ENCODE peak calls at places on chromosomes 16 and 17, in eight cellular contexts. P is hepatic stellate cell, G is fibroblast of mammary gland, O is stromal cell of bone marrow, D is transverse colon, I is EL, B is esophagus squamous epithelium, A is fibroblast of villous mesenchyme. Z is an unnamed sample.

GRCh38 chr17:78125138-78125913 is 3.2 kb downstream of the TMC6 start:
- DNase-seq in O (no peak), G (no peak), A (no peak), B (no peak), P (no peak), D (no peak), I (no peak), Z (no peak)

GRCh38 chr17:44598932-44599297 is 41.6 kb downstream of the FZD2 start:
- DNase-seq in O (no peak), I (no peak), P (no peak), A (no peak), G (no peak), D (no peak), B (no peak), Z (no peak)

GRCh38 chr16:47392114-47392513 is 68.7 kb downstream of the ITFG1 start:
- DNase-seq in A (peak), B (no peak), G (peak), O (peak), D (no peak), P (no peak), I (peak), Z (peak)

GRCh38 chr17:29941334-29941733 is at the start of gene EFCAB5:
- DNase-seq in G (no peak), D (no peak), I (no peak), O (no peak), P (no peak), B (no peak), A (no peak), Z (no peak)

GRCh38 chr17:81397314-81398169 is 2.3 kb downstream of the BAHCC1 start:
- DNase-seq in I (peak), B (no peak), O (no peak), P (peak), A (peak), D (peak), G (peak), Z (no peak)

GRCh38 chr16:24776486-24777220 is 47.2 kb downstream of the TNRC6A start:
- DNase-seq in D (no peak), A (peak), P (no peak), G (peak), I (no peak), B (no peak), O (peak), Z (no peak)

GRCh38 chr17:66535611-66536010 is 233.2 kb downstream of the PRKCA start:
- DNase-seq in P (no peak), O (no peak), G (no peak), I (no peak), D (no peak), A (no peak), B (no peak), Z (no peak)

GRCh38 chr16:25433388-25433787 is 175.7 kb upstream of the ZKSCAN2 start:
- DNase-seq in O (no peak), A (no peak), P (no peak), D (no peak), B (no peak), I (no peak), G (no peak), Z (no peak)

GRCh38 chr17:76893623-76894358 is 25.6 kb downstream of the MGAT5B start:
- DNase-seq in D (no peak), P (no peak), G (no peak), I (no peak), A (no peak), O (no peak), B (no peak), Z (peak)

GRCh38 chr16:80105160-80105559 is 435.6 kb upstream of the DYNLRB2 start:
- DNase-seq in P (no peak), G (peak), I (peak), O (peak), A (no peak), B (no peak), D (no peak), Z (no peak)

GRCh38 chr17:46811978-46812583 is 6.4 kb downstream of the WNT3 start:
- DNase-seq in G (peak), B (no peak), I (peak), D (no peak), A (peak), P (no peak), O (peak), Z (no peak)

GRCh38 chr17:17792551-17793377 is 44.0 kb downstream of the SREBF1 start:
- DNase-seq in G (peak), I (no peak), D (no peak), P (peak), B (no peak), A (peak), O (peak), Z (no peak)

GRCh38 chr17:6510321-6511023 is 45.9 kb downstream of the PITPNM3 start:
- DNase-seq in B (no peak), I (peak), D (no peak), G (no peak), O (no peak), A (no peak), P (peak), Z (no peak)

GRCh38 chr17:81200695-81201580 is 21.8 kb downstream of the CEP131 start:
- DNase-seq in O (peak), D (peak), B (no peak), P (peak), I (peak), G (peak), A (peak), Z (no peak)

GRCh38 chr17:59668816-59669215 is 38.4 kb downstream of the PTRH2 start:
- DNase-seq in A (peak), G (peak), D (no peak), B (no peak), O (peak), I (peak), P (peak), Z (no peak)

GRCh38 chr16:4200000-4200780 is 41.7 kb downstream of the SRL start:
- DNase-seq in P (peak), G (peak), I (peak), O (no peak), B (no peak), A (peak), D (peak), Z (peak)

GRCh38 chr16:55073830-55074229 is 143.2 kb downstream of the IRX5 start:
- DNase-seq in O (no peak), G (no peak), A (no peak), P (no peak), I (no peak), D (no peak), B (no peak), Z (no peak)

GRCh38 chr17:17909078-17909477 is 63.1 kb downstream of the TOM1L2 start:
- DNase-seq in A (no peak), B (no peak), G (no peak), O (no peak), P (no peak), D (no peak), I (no peak), Z (no peak)

GRCh38 chr17:38572665-38573365 is 32.9 kb downstream of the SRCIN1 start:
- DNase-seq in D (no peak), P (no peak), I (no peak), A (no peak), G (no peak), B (no peak), O (no peak), Z (peak)

GRCh38 chr17:13337171-13337570 is 264.6 kb downstream of the HS3ST3A1 start:
- DNase-seq in O (no peak), P (no peak), G (no peak), A (peak), I (peak), B (no peak), D (no peak), Z (no peak)

GRCh38 chr17:9905902-9906301 is 831 bp upstream of the RCVRN start:
- DNase-seq in G (peak), I (peak), B (no peak), A (peak), P (no peak), D (no peak), O (no peak), Z (no peak)

GRCh38 chr17:81128338-81128737 is 37.0 kb upstream of the PVALEF start:
- DNase-seq in G (no peak), O (no peak), P (no peak), A (no peak), D (no peak), B (no peak), I (no peak), Z (no peak)

GRCh38 chr17:73343168-73343634 is 31.4 kb upstream of the CDC42EP4 start:
- DNase-seq in P (peak), O (peak), A (peak), B (no peak), I (peak), G (peak), D (peak), Z (peak)

GRCh38 chr17:60602385-60602742 is 2.4 kb downstream of the PPM1D start:
- DNase-seq in D (no peak), A (peak), I (peak), O (no peak), B (no peak), P (no peak), G (peak), Z (no peak)

GRCh38 chr17:77332034-77332971 is 191.5 kb downstream of the SEC14L1 start:
- DNase-seq in O (no peak), D (peak), I (no peak), G (peak), A (peak), P (no peak), B (no peak), Z (peak)

GRCh38 chr17:29569245-29569950 is 897 bp downstream of the TP53I13 start:
- DNase-seq in A (no peak), I (peak), D (no peak), P (peak), B (no peak), O (no peak), G (no peak), Z (no peak)

GRCh38 chr17:27846042-27846655 is 45.8 kb upstream of the NOS2 start:
- DNase-seq in G (no peak), B (no peak), I (no peak), P (no peak), A (no peak), O (no peak), D (no peak), Z (no peak)

GRCh38 chr16:73771676-73772075 is 524.9 kb upstream of the PSMD7 start:
- DNase-seq in A (peak), B (no peak), D (no peak), I (no peak), O (peak), P (peak), G (no peak), Z (no peak)

GRCh38 chr17:70110443-70110880 is 35.4 kb downstream of the KCNJ16 start:
- DNase-seq in B (no peak), I (peak), P (no peak), D (no peak), A (peak), G (peak), O (peak), Z (no peak)

GRCh38 chr17:1347681-1348318 is 52.2 kb downstream of the YWHAE start:
- DNase-seq in G (peak), O (peak), A (peak), D (peak), B (no peak), I (no peak), P (peak), Z (no peak)

GRCh38 chr17:52297230-52298010 is 138.9 kb upstream of the CA10 start:
- DNase-seq in O (no peak), I (no peak), P (no peak), D (no peak), G (peak), B (no peak), A (no peak), Z (no peak)

GRCh38 chr16:57146735-57147134 is 39.1 kb downstream of the PSME3IP1 start:
- DNase-seq in P (no peak), D (no peak), B (no peak), O (no peak), G (no peak), A (no peak), I (no peak), Z (no peak)

GRCh38 chr16:31179747-31180458 is at the start of gene FUS:
- DNase-seq in G (peak), I (peak), B (peak), D (peak), O (peak), A (peak), P (peak), Z (peak)

GRCh38 chr17:12136646-12137045 is 116.0 kb downstream of the MAP2K4 start:
- DNase-seq in P (no peak), B (no peak), I (no peak), D (no peak), A (no peak), G (no peak), O (no peak), Z (no peak)